ENCODE peak calls at places on chromosomes 3 and 15, in five cellular contexts. V is IMR-90, N is H9, B is mesenchymal stem cell, A is H1. G is an unnamed sample.

GRCh38 chr3:184325715-184326114 is 11.3 kb downstream of the EIF4G1 start:
- DNase-seq in V (no peak), N (no peak), B (no peak), A (no peak), G (no peak)

GRCh38 chr3:100992086-100993033 is 861 bp downstream of the ABI3BP start:
- DNase-seq in V (peak), N (no peak), B (peak), A (no peak), G (no peak)

GRCh38 chr3:187291512-187292132 is at the start of gene MASP1:
- DNase-seq in V (peak), N (peak), B (peak), A (no peak), G (peak)

GRCh38 chr3:114487502-114487901 is 193.7 kb downstream of the TIGIT start:
- DNase-seq in V (no peak), N (no peak), B (no peak), A (no peak), G (no peak)

GRCh38 chr3:5489536-5489935 is 302.0 kb downstream of the EDEM1 start:
- DNase-seq in V (no peak), N (no peak), B (no peak), A (no peak), G (no peak)

GRCh38 chr3:58577269-58577821 is at the start of gene FAM107A:
- DNase-seq in V (peak), N (peak), B (no peak), A (peak), G (no peak)

GRCh38 chr3:15982667-15983145 is 184.9 kb upstream of the ANKRD28 start:
- DNase-seq in V (peak), N (no peak), B (peak), A (no peak), G (peak)

GRCh38 chr15:81312790-81313543 is 11.0 kb downstream of the STARD5 start:
- DNase-seq in V (peak), N (no peak), B (peak), A (no peak), G (no peak)

GRCh38 chr3:52670621-52671521 is 14.8 kb downstream of the PBRM1 start:
- DNase-seq in V (peak), N (no peak), B (peak), A (no peak), G (no peak)

GRCh38 chr15:69090197-69090948 is 70.1 kb upstream of the GLCE start:
- DNase-seq in V (peak), N (peak), B (peak), A (no peak), G (no peak)

GRCh38 chr3:115960799-115961198 is 337.5 kb downstream of the GAP43 start:
- DNase-seq in V (no peak), N (no peak), B (no peak), A (no peak), G (no peak)

GRCh38 chr3:168585544-168585943 is 489.8 kb upstream of the GOLIM4 start:
- DNase-seq in V (no peak), N (no peak), B (no peak), A (no peak), G (no peak)

GRCh38 chr3:168579010-168579409 is 483.3 kb upstream of the GOLIM4 start:
- DNase-seq in V (no peak), N (no peak), B (no peak), A (no peak), G (no peak)

GRCh38 chr3:168581718-168582332 is 486.1 kb upstream of the GOLIM4 start:
- DNase-seq in V (no peak), N (peak), B (no peak), A (no peak), G (no peak)

DNA sequence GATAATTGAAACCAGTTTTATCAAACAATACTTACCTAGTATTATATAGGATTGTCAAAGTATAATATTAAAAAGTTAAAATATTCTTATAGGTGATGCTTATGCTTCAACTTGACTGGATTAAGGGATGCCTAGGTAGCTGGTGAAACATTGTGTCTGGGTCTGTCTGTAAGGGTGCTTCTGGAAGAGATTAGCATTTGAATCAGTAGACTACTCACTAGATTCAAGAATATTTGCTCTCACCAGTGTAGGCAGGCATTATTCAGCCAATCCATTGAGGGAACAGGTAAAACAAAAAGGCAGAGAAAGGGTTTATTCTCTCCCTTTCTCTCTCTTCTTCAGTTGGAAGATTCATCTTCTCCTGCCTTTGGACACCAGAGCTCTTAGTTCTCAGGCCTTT is 486.8 kb upstream of the GOLIM4 start:
- DNase-seq in V (no peak), N (no peak), B (no peak), A (no peak), G (no peak)
- H2BK15ac ChIP-seq in V (no peak), N (no peak), B (no peak), A (peak), G (no peak)

DNA sequence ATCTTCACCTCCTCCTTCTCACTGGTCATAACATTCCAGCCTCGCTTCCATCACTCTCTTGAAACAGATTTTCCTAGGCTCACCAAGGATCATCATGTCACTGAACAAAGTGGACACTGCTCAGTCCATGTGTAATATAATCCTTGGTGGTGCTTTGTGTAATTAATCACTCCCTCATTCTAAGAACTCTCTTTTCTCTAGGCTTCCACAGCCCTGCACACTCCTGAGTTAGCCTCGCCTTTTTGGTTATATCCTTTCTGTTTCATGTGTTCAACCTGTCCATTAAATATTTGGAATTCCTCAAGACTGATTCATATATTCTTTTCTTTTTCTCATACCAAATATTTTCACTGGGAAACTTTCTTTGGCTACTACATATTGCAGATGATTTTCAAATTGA is 440.8 kb downstream of the PYDC2 start:
- DNase-seq in V (no peak), N (no peak), B (no peak), A (no peak), G (no peak)
- H2AFZ ChIP-seq in V (no peak), N (no peak), B (no peak), A (no peak), G (no peak)

GRCh38 chr3:153066983-153067382 is 95.0 kb upstream of the RAP2B start:
- DNase-seq in V (no peak), N (no peak), B (no peak), A (no peak), G (no peak)

GRCh38 chr3:153072382-153072781 is 89.6 kb upstream of the RAP2B start:
- DNase-seq in V (no peak), N (no peak), B (no peak), A (no peak), G (no peak)

GRCh38 chr3:153070153-153070868 is 91.7 kb upstream of the RAP2B start:
- DNase-seq in V (peak), N (no peak), B (peak), A (no peak), G (no peak)

GRCh38 chr3:153072856-153073255 is 89.2 kb upstream of the RAP2B start:
- DNase-seq in V (no peak), N (no peak), B (no peak), A (no peak), G (no peak)

GRCh38 chr3:153069598-153069997 is 92.4 kb upstream of the RAP2B start:
- DNase-seq in V (no peak), N (no peak), B (peak), A (no peak), G (no peak)
- H2BK15ac ChIP-seq in V (no peak), N (no peak), B (no peak), A (no peak), G (no peak)

DNA sequence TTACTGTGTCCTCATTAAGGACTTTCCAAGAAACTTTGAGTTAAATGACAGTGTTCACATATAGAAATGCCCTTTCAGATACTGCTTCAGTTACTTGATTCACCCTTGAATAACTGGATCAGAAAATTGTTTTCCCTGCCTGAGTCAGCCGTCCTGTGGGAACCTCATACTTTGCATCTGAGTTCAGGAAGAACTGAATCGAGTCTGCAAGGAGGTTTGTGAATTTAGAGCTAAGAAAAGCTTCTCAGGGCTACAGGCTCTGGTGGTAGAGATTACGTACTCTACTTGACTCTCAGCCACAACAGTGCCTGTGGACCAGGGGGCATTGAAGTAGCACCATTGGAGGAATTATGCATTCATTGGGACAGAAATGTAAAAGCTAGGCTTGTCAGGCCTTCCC is 252.4 kb upstream of the C2CD4B start:
- DNase-seq in V (peak), N (no peak), B (no peak), A (no peak), G (no peak)
- H2AFZ ChIP-seq in V (peak), N (no peak), B (no peak), A (no peak), G (no peak)

GRCh38 chr3:22887664-22888291 is 315.3 kb upstream of the UBE2E2 start:
- DNase-seq in V (peak), N (no peak), B (peak), A (no peak), G (no peak)
- H2BK15ac ChIP-seq in V (no peak), N (no peak), B (no peak), A (no peak), G (no peak)

GRCh38 chr3:61794961-61795360 is 233.6 kb downstream of the PTPRG start:
- DNase-seq in V (no peak), N (no peak), B (no peak), A (no peak), G (no peak)

GRCh38 chr3:61793056-61793455 is 231.7 kb downstream of the PTPRG start:
- DNase-seq in V (no peak), N (no peak), B (no peak), A (no peak), G (no peak)

GRCh38 chr3:61790411-61790810 is 229.0 kb downstream of the PTPRG start:
- DNase-seq in V (no peak), N (no peak), B (no peak), A (no peak), G (no peak)

DNA sequence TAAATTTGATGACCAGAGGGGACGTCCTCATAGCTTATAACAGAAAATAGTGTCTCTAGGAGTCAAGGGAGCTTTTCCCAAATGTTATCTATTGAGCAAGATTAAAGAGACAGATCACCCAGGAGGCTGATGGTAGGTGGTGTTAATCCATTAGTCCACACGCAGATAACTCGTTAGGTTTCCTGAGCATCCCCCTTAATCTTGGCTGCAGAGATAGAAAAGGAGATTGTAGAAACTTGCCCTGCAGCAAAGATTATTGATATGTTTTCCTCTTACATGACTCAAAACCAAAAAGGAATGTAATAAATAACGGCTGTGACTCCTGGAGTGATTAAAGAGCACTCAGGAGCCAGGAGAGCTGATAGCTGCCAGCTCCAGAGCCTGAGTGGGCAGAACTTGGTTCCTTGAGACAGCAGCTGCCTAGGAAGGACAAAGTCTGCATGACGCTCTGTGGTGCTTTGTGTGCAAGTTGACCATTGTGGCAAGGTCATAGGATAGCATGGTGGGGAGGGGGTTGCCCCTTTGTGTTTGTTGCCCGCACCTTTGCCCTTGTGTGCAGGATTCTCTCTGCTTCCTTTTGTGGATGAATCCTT is 234.8 kb downstream of the PTPRG start:
- DNase-seq in V (no peak), N (no peak), B (no peak), A (no peak), G (no peak)
- H2AFZ ChIP-seq in V (no peak), N (no peak), B (no peak), A (no peak), G (no peak)

G was measured in neuronal stem cell.